ENCODE peak calls at places on chromosomes 1 and 21, in seven cellular contexts. J is A549, L is IMR-90, G is upper lobe of right lung, H is brain microvascular endothelial cell, D is lower lobe of right lung, W is stomach. T is an unnamed sample.

GRCh38 chr1:3097231-3097630 is 28.2 kb downstream of the PRDM16 start:
- DNase-seq in J (no peak), L (no peak), G (no peak), H (no peak), D (no peak), W (no peak), T (no peak)

GRCh38 chr1:222048030-222048632 is 306.2 kb upstream of the DUSP10 start:
- DNase-seq in J (no peak), L (peak), G (no peak), H (peak), D (no peak), W (no peak), T (no peak)

GRCh38 chr1:61754545-61754944 is 12.3 kb downstream of the PATJ start:
- DNase-seq in J (no peak), L (no peak), G (no peak), H (no peak), D (no peak), W (no peak), T (peak)

GRCh38 chr1:231674575-231674974 is 48.0 kb downstream of the DISC1 start:
- DNase-seq in J (no peak), L (no peak), G (no peak), H (no peak), D (no peak), W (no peak), T (no peak)

GRCh38 chr1:116292929-116293725 is 79.9 kb upstream of the ATP1A1 start:
- DNase-seq in J (no peak), L (no peak), G (no peak), H (no peak), D (no peak), W (no peak), T (no peak)

GRCh38 chr21:46048926-46049889 is 48.7 kb upstream of the COL6A2 start:
- DNase-seq in J (no peak), L (peak), G (no peak), H (peak), D (peak), W (peak), T (peak)

GRCh38 chr1:221543529-221544120 is 198.3 kb downstream of the DUSP10 start:
- DNase-seq in J (peak), L (peak), G (no peak), H (peak), D (no peak), W (no peak), T (no peak)

GRCh38 chr1:29711582-29712274 is 475.4 kb downstream of the PTPRU start:
- DNase-seq in J (no peak), L (peak), G (peak), H (peak), D (no peak), W (no peak), T (no peak)

GRCh38 chr1:20571427-20571826 is 17.5 kb upstream of the CDA start:
- DNase-seq in J (no peak), L (no peak), G (no peak), H (no peak), D (no peak), W (no peak), T (no peak)

GRCh38 chr21:37550618-37551405 is 184.2 kb downstream of the DYRK1A start:
- DNase-seq in J (no peak), L (no peak), G (no peak), H (no peak), D (no peak), W (peak), T (no peak)

GRCh38 chr1:237303929-237304328 is 261.9 kb downstream of the RYR2 start:
- DNase-seq in J (no peak), L (no peak), G (no peak), H (no peak), D (no peak), W (no peak), T (no peak)

GRCh38 chr1:40782371-40782956 is 1.1 kb upstream of the KCNQ4 start:
- DNase-seq in J (no peak), L (no peak), G (no peak), H (no peak), D (no peak), W (peak), T (no peak)

GRCh38 chr1:171642197-171642596 is 10.3 kb downstream of the MYOC start:
- DNase-seq in J (no peak), L (no peak), G (no peak), H (no peak), D (no peak), W (no peak), T (no peak)

GRCh38 chr1:171640225-171640624 is 12.3 kb downstream of the MYOC start:
- DNase-seq in J (no peak), L (no peak), G (no peak), H (no peak), D (no peak), W (no peak), T (no peak)

GRCh38 chr1:171643156-171643555 is 9.3 kb downstream of the MYOC start:
- DNase-seq in J (no peak), L (no peak), G (no peak), H (no peak), D (no peak), W (no peak), T (no peak)

GRCh38 chr1:171637928-171638576 is 14.4 kb downstream of the MYOC start:
- DNase-seq in J (no peak), L (no peak), G (no peak), H (no peak), D (no peak), W (no peak), T (no peak)

DNA sequence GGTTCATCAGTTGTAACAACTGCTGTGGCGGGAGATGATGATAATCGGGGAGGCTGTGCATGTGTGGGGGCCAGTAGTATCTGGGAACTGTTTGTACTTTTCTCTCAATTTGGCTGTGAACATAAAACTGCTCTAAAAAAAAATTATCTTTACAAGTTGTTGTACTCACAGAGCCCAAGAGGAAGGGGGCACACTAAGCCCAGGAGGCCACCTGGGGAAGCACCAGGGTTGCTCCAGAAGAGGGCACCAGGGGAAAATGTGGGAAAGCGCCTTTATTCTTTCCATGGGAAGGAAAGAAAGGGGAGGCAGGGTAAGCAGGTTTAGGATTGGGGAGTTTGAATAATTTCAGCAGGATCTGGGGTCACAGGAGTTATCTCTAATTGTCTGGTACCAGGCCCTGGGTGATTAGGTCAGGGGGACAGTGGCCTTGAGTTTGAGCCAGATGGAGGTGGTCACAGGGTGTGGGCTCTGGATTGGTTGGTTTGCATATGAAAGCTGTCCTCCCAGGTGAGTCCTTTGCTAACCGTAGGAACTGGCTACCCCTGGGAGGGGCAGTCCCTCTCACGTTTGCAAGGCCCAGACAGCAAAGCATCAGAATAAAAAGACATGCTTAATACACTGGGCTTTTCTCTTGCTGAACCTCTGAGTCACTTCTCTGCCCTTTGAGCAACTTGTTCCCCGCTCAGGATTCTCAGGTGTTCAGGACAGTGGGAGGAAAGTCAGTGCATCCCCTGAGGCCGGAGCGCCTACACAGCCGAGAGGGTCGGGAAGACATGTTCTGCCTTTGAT is 11.2 kb downstream of the MYOC start:
- DNase-seq in J (no peak), L (no peak), G (no peak), H (no peak), D (no peak), W (no peak), T (no peak)
- H3K27ac ChIP-seq in J (no peak), L (no peak), G (no peak), H (no peak), D (no peak), W (no peak), T (no peak)

GRCh38 chr1:246592695-246593094 is 26.4 kb downstream of the CNST start:
- DNase-seq in J (no peak), L (peak), G (no peak), H (peak), D (no peak), W (no peak), T (no peak)
- H3K27ac ChIP-seq in J (no peak), L (peak), G (no peak), H (peak), D (no peak), W (no peak), T (no peak)

GRCh38 chr1:97711858-97712257 is 209.0 kb downstream of the DPYD start:
- DNase-seq in J (no peak), L (no peak), G (no peak), H (no peak), D (no peak), W (no peak), T (no peak)

DNA sequence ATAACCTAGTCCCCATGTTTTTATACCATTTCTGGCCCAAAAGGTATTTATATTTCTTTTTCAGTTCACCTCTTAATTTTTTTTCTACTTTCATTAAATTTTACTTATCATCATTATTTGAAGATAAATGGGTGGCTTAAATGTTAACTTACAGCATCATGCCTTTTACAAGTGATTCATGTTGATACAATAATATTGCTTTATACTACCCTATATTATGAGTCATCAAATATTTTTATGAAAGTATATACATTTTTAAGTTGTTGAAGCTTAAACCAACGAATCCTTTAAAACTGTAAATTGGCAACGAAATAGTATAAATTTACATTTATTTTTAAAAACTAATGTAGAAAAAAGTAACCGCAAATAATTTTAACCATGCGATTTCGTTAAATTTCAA is 207.9 kb downstream of the DPYD start:
- DNase-seq in J (no peak), L (no peak), G (no peak), H (no peak), D (no peak), W (no peak), T (no peak)
- H3K27ac ChIP-seq in J (no peak), L (no peak), G (no peak), H (no peak), D (no peak), W (no peak), T (no peak)

GRCh38 chr1:220409751-220410370 is 118.1 kb upstream of the MARK1 start:
- DNase-seq in J (no peak), L (no peak), G (no peak), H (peak), D (no peak), W (no peak), T (no peak)
- H3K27ac ChIP-seq in J (no peak), L (no peak), G (no peak), H (no peak), D (no peak), W (no peak), T (no peak)

DNA sequence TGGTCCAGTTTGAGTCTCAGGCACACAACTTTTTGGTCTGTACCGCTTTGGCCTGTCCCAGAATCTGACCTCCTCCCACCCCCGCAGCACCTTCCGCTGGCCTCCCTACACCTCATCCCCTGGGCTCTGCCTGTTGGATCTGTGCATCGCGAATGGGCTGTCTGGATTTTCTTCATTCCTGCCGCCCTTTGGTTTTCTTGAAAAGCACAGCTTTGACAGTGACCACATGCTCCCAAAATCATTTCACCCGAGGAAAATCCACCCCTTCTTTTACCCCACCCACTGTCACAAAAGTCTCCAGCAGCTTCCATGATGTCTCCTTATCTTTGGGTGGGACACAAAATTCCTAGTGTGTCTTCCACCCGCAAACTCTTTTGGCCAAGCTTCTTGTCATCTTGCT is 65.0 kb upstream of the SSX2IP start:
- DNase-seq in J (no peak), L (no peak), G (no peak), H (no peak), D (no peak), W (no peak), T (no peak)
- H3K27ac ChIP-seq in J (no peak), L (no peak), G (no peak), H (no peak), D (no peak), W (no peak), T (no peak)

GRCh38 chr1:93815738-93816110 is 63.3 kb downstream of the DNTTIP2 start:
- DNase-seq in J (no peak), L (no peak), G (no peak), H (peak), D (no peak), W (no peak), T (no peak)

GRCh38 chr1:93816970-93817738 is 61.9 kb downstream of the DNTTIP2 start:
- DNase-seq in J (no peak), L (peak), G (no peak), H (peak), D (no peak), W (no peak), T (no peak)

GRCh38 chr1:93813076-93813475 is 65.9 kb downstream of the DNTTIP2 start:
- DNase-seq in J (no peak), L (no peak), G (no peak), H (no peak), D (no peak), W (no peak), T (no peak)

GRCh38 chr1:93814059-93814794 is 64.8 kb downstream of the DNTTIP2 start:
- DNase-seq in J (peak), L (peak), G (no peak), H (peak), D (no peak), W (peak), T (no peak)

DNA sequence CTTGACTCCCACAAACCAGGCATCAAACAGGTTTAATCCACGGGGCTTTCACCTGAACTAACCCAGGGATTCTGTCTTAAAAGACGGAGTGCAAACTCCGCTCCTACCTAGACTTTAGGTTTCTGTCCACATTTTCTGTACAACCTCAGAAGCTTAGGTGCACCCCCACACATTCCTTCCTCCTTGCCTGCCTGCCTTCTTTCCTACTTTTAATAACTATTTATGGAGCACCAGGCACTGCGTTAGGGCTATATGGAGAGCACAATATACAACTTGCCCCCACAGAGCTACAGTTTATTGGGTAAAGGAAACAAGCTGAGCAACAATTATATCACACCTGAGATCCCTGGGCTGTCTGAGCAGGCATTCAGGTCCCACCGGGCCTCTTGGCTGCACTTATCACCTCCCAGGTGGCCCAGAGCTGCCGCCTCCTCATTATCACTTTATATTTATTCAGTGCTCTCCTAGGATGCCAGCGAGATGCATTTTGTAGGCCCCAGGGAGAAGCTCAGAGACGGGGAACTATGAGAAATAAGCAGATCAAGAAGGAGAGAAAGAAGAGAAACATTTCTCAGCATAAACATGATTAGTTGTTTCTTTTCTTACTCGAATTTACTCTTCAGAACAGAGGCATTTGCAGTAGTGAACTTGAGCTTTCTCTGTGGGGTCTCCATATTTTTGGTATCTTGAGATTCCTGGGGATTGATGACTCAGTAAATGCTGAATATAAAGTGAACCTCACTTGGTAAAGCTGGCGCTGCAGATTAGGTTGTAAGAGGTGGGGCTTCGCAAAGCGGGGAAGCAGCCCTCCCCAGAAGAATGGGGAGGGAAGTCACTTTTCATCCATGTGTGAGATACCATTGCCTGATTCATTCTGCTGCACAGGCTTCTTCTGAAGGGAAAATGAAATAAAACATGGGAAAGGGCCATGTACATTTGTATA is 63.9 kb downstream of the DNTTIP2 start:
- DNase-seq in J (no peak), L (peak), G (no peak), H (peak), D (no peak), W (no peak), T (no peak)
- H3K27ac ChIP-seq in J (peak), L (no peak), G (no peak), H (peak), D (no peak), W (no peak), T (no peak)

T was measured in epithelial cell of prostate.